ENCODE peak calls at places on chromosomes 5 and 9, in nine cellular contexts. O is upper lobe of right lung, R is RWPE1, A is breast epithelium, D is A549, S is right lobe of liver, M is B cell, C is HFF-Myc, P is endothelial cell. Q is an unnamed sample.

GRCh38 chr9:99852617-99853016 is 30.9 kb downstream of the NR4A3 start:
- DNase-seq in D (no peak), S (no peak), R (no peak), C (no peak), A (no peak), M (no peak), O (no peak), P (no peak), Q (no peak)

GRCh38 chr9:130243015-130243881 is 22.3 kb upstream of the HMCN2 start:
- DNase-seq in S (peak), D (peak), R (peak), M (peak), A (peak), P (peak), C (no peak), O (peak), Q (peak)

GRCh38 chr5:57441557-57441956 is 41.1 kb downstream of the ACTBL2 start:
- DNase-seq in D (peak), P (no peak), M (no peak), S (no peak), O (no peak), R (peak), A (no peak), C (peak), Q (peak)

GRCh38 chr5:77867194-77867691 is 91.1 kb upstream of the TBCA start:
- DNase-seq in S (no peak), M (no peak), A (no peak), C (no peak), R (peak), P (no peak), O (no peak), D (peak), Q (no peak)

GRCh38 chr5:33166522-33166921 is 274.2 kb upstream of the TARS1 start:
- DNase-seq in R (no peak), M (no peak), O (no peak), C (no peak), P (no peak), D (no peak), A (no peak), S (no peak), Q (no peak)

GRCh38 chr5:34483442-34484033 is 172.6 kb upstream of the RAI14 start:
- DNase-seq in S (no peak), C (no peak), M (no peak), P (no peak), O (no peak), A (no peak), R (no peak), D (no peak), Q (no peak)

GRCh38 chr5:100846722-100847121 is 56.4 kb downstream of the ST8SIA4 start:
- DNase-seq in R (no peak), P (no peak), M (no peak), D (no peak), A (no peak), S (no peak), C (no peak), O (no peak), Q (no peak)

GRCh38 chr9:11312976-11313375 is 700.2 kb upstream of the PTPRD start:
- DNase-seq in R (no peak), A (no peak), D (no peak), M (no peak), O (no peak), C (no peak), S (no peak), P (no peak), Q (no peak)

GRCh38 chr5:82183828-82184227 is 94.3 kb downstream of the RPS23 start:
- DNase-seq in S (no peak), P (no peak), C (no peak), O (no peak), A (no peak), M (no peak), D (no peak), R (peak), Q (peak)

GRCh38 chr5:159518361-159518760 is 188.1 kb upstream of the IL12B start:
- DNase-seq in O (peak), M (no peak), R (no peak), C (no peak), D (no peak), S (no peak), P (no peak), A (no peak), Q (peak)

GRCh38 chr5:103849934-103850333 is 287.3 kb upstream of the NUDT12 start:
- DNase-seq in P (no peak), O (no peak), S (no peak), M (no peak), C (peak), R (peak), A (no peak), D (peak), Q (peak)

GRCh38 chr9:83043583-83043982 is 19.4 kb downstream of the RASEF start:
- DNase-seq in A (no peak), D (no peak), R (no peak), S (no peak), O (no peak), P (no peak), M (no peak), C (peak), Q (no peak)

GRCh38 chr9:21810881-21811280 is 8.4 kb downstream of the MTAP start:
- DNase-seq in D (no peak), C (no peak), A (no peak), S (no peak), P (no peak), M (no peak), R (no peak), O (no peak), Q (no peak)

GRCh38 chr9:110073356-110073666 is 134.6 kb downstream of the C9orf152 start:
- DNase-seq in A (no peak), O (no peak), S (no peak), P (no peak), M (no peak), R (no peak), D (peak), C (no peak), Q (no peak)

GRCh38 chr9:81069923-81070322 is 619.4 kb downstream of the TLE1 start:
- DNase-seq in D (no peak), M (no peak), R (no peak), A (no peak), O (no peak), S (no peak), P (no peak), C (no peak), Q (no peak)

GRCh38 chr5:84688566-84688965 is 303.9 kb upstream of the EDIL3 start:
- DNase-seq in R (peak), C (peak), A (no peak), D (no peak), P (no peak), M (no peak), O (no peak), S (no peak), Q (no peak)

GRCh38 chr9:71761938-71762353 is 6.4 kb downstream of the CEMIP2 start:
- DNase-seq in C (no peak), O (no peak), A (no peak), M (no peak), S (no peak), R (no peak), P (no peak), D (no peak), Q (peak)

GRCh38 chr9:109721021-109721420 is 59.0 kb upstream of the PALM2AKAP2 start:
- DNase-seq in C (no peak), S (no peak), P (no peak), R (no peak), A (no peak), M (no peak), D (no peak), O (no peak), Q (no peak)

GRCh38 chr9:126459546-126459945 is 132.9 kb downstream of the MVB12B start:
- DNase-seq in A (peak), O (no peak), R (no peak), C (no peak), P (no peak), D (no peak), M (no peak), S (no peak), Q (no peak)

GRCh38 chr5:168708301-168708695 is 129.1 kb upstream of the PANK3 start:
- DNase-seq in D (no peak), M (no peak), R (no peak), A (no peak), O (no peak), P (no peak), S (no peak), C (no peak), Q (no peak)

GRCh38 chr9:116062206-116062550 is 91.4 kb upstream of the PAPPA start:
- DNase-seq in C (no peak), O (no peak), A (no peak), R (no peak), S (no peak), D (no peak), M (no peak), P (no peak), Q (no peak)

GRCh38 chr5:103232393-103232999 is 26.1 kb upstream of the MACIR start:
- DNase-seq in A (no peak), R (peak), P (no peak), O (no peak), M (no peak), S (no peak), D (peak), C (peak), Q (peak)

GRCh38 chr9:81132796-81133195 is 556.6 kb downstream of the TLE1 start:
- DNase-seq in P (no peak), A (no peak), D (no peak), C (no peak), O (no peak), M (no peak), S (no peak), R (no peak), Q (no peak)

GRCh38 chr5:10333154-10334006 is 20.1 kb upstream of the MARCHF6 start:
- DNase-seq in S (peak), R (no peak), P (peak), D (peak), C (no peak), A (no peak), M (no peak), O (peak), Q (peak)

GRCh38 chr9:123383512-123384170 is 27.6 kb downstream of the CRB2 start:
- DNase-seq in P (no peak), R (no peak), S (no peak), A (no peak), O (no peak), M (no peak), C (no peak), D (no peak), Q (no peak)

GRCh38 chr9:134617246-134617645 is 24.4 kb upstream of the COL5A1 start:
- DNase-seq in D (no peak), R (no peak), M (no peak), O (peak), S (peak), A (peak), C (no peak), P (no peak), Q (no peak)

GRCh38 chr5:74232281-74232680 is 408.2 kb downstream of the ENC1 start:
- DNase-seq in A (no peak), C (peak), R (peak), M (no peak), P (no peak), O (no peak), S (no peak), D (no peak), Q (peak)

GRCh38 chr5:68771747-68772146 is 322.1 kb upstream of the SLC30A5 start:
- DNase-seq in R (no peak), S (no peak), D (no peak), P (no peak), A (no peak), O (no peak), M (no peak), C (no peak), Q (no peak)

GRCh38 chr5:16886793-16887345 is 49.2 kb downstream of the MYO10 start:
- DNase-seq in A (no peak), O (no peak), P (no peak), M (no peak), C (no peak), D (no peak), R (no peak), S (no peak), Q (no peak)

GRCh38 chr9:85212209-85212608 is 529.5 kb downstream of the AGTPBP1 start:
- DNase-seq in D (peak), R (peak), O (no peak), P (no peak), A (no peak), C (peak), S (no peak), M (no peak), Q (peak)

GRCh38 chr5:71011194-71011792 is 13.8 kb downstream of the NAIP start:
- DNase-seq in R (no peak), D (no peak), O (no peak), M (no peak), A (peak), C (no peak), P (no peak), S (no peak), Q (no peak)

GRCh38 chr5:71014186-71014585 is 11.0 kb downstream of the NAIP start:
- DNase-seq in S (no peak), D (no peak), M (no peak), R (no peak), C (no peak), P (no peak), A (no peak), O (peak), Q (no peak)

DNA sequence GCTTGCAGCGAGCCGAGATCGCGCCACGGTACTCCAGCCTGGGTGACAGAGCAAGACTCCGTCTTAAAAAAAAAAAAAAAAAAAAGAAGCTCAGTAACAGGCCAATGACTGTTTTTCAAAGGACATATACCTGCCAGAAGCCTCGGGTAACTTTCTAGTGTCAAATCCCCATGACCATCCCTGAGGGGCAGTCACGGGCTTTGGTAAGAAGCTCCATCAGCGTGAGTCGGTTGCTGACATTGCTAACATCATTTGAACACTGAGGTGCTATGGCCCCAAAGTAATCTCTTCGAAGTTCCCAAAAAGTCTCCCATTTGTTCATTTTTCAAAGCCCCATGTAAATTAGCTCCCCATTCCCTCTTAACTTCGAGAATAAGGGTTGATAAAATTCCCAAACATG is 11.6 kb downstream of the NAIP start:
- DNase-seq in R (no peak), O (no peak), P (no peak), A (no peak), C (no peak), D (peak), S (no peak), M (no peak), Q (no peak)
- TF ChIP-seq CTCF in R (no peak), O (no peak), P (no peak), A (no peak), C (no peak), D (no peak), S (no peak), M (no peak), Q (no peak)

DNA sequence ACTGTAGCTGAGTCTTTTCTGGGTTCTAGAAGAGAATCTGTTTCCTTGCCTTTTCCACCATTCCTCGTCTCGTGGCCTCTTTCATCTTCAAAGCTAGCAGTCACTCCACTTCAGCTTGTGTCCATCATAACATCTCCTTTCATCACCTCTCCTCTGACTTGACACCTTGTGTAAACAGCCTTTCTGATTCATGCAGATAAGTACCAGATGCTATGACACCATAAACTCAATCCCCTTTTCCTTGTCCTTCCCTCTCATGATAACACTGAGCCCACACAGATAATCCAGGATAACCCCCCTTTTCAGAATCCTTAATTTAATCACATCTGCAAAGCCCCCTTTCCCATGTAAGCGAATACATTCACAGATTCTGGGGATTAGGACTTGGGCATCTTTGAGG is 95.5 kb downstream of the SNX24 start:
- DNase-seq in O (no peak), M (no peak), P (no peak), A (no peak), D (no peak), R (no peak), C (no peak), S (no peak), Q (no peak)
- TF ChIP-seq CTCF in O (no peak), M (no peak), P (no peak), A (no peak), D (no peak), R (no peak), C (no peak), S (no peak), Q (no peak)

DNA sequence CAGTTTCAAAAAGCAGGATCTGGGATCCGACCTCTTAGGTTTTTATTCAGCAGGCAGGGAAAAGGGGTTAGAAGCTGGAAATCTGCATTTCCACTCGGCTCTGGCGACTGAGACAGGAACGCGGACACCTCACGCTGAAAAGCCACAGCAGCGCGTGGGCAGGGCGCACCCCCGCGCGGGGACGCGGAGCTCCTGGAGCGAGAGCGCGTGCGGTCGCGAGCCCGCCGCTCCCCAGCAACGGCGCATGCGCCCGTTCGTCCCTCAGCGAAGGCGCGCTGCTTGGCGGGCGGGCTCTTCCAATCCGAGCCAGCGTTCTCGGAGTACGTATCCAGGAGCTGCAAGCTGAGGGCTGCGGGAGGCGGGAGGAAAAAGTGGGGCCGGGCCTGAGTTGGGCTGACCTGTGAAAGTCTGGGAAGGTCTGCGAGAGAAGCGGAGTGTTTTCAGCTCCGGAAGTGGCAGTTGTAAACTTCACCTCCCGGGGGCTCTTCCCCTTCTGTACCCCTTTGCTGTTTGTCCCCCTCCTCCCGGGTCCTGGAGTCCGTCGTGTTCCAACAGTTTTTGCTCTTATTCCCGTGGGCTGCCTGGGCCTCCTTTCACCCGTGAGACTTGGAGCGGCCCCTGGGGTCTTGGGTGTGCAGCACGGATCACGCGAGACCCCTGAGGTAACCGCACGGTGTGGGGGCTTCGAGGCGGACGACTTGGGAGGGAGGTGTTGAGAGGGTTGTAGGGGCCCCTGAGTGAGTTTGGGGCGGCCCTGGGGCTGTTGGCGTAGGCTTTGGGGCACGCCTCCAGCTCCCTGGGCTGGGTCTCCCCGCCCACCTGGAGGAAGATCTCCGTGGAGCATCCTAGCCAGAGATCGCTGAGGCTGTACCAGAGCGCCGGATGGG is at the start of gene CCDC171:
- DNase-seq in P (peak), D (peak), S (peak), O (peak), M (peak), A (peak), R (peak), C (peak), Q (peak)
- TF ChIP-seq CTCF in P (no peak), D (no peak), S (no peak), O (no peak), M (peak), A (no peak), R (no peak), C (no peak), Q (no peak)

GRCh38 chr9:129109952-129110739 is 447 bp downstream of the CRAT start:
- DNase-seq in C (no peak), R (no peak), A (no peak), D (peak), P (no peak), M (no peak), S (no peak), O (no peak), Q (no peak)

GRCh38 chr9:129108805-129109370 is 1.7 kb downstream of the CRAT start:
- DNase-seq in O (no peak), M (no peak), R (no peak), D (no peak), C (no peak), S (no peak), A (no peak), P (no peak), Q (no peak)

GRCh38 chr9:129108083-129108804 is 2.3 kb downstream of the CRAT start:
- DNase-seq in D (no peak), P (no peak), A (no peak), C (no peak), S (no peak), R (no peak), O (no peak), M (no peak), Q (no peak)

GRCh38 chr9:129110740-129111142 is at the start of gene CRAT:
- DNase-seq in S (peak), C (peak), D (peak), O (peak), M (peak), P (peak), R (peak), A (peak), Q (peak)

GRCh38 chr9:129109504-129109903 is 1.1 kb downstream of the CRAT start:
- DNase-seq in C (no peak), A (no peak), M (no peak), O (no peak), P (no peak), S (no peak), R (peak), D (peak), Q (no peak)
- TF ChIP-seq CTCF in C (no peak), A (no peak), M (no peak), O (no peak), P (no peak), S (no peak), R (no peak), D (no peak), Q (no peak)

GRCh38 chr5:157990583-157991181 is 131.7 kb upstream of the CLINT1 start:
- DNase-seq in M (no peak), P (no peak), S (no peak), C (no peak), A (no peak), O (no peak), D (no peak), R (no peak), Q (no peak)
- TF ChIP-seq CTCF in M (peak), P (no peak), S (no peak), C (no peak), A (no peak), O (no peak), D (no peak), R (no peak), Q (no peak)

GRCh38 chr9:125099816-125100215 is 43.5 kb downstream of the SCAI start:
- DNase-seq in C (no peak), P (no peak), O (no peak), A (no peak), R (no peak), D (no peak), S (no peak), M (no peak), Q (no peak)
- TF ChIP-seq CTCF in C (no peak), P (no peak), O (no peak), A (no peak), R (no peak), D (no peak), S (no peak), M (no peak), Q (no peak)

Q was measured in Calu3.